ENCODE peak calls at places on chromosomes 5 and 9, in eight cellular contexts. Y is stimulated activated CD4-positive, alpha-beta T cell treated with anti-CD3 and anti-CD28 coated beads, TNF-alpha, amount 100 ng/mL, for 48 hours; P is HCT116; C is HTR-8/SVneo; U is hypothalamus; W is activated naive CD4-positive, alpha-beta T cell; V is heart right ventricle; I is ELF-1. E is an unnamed sample.

GRCh38 chr5:60399507-60399906 is 300.5 kb downstream of the DEPDC1B start:
- DNase-seq in Y (no peak), P (no peak), C (no peak), U (no peak), W (no peak), V (no peak), I (no peak), E (no peak)

GRCh38 chr9:106017198-106017740 is 322.9 kb downstream of the TMEM38B start:
- DNase-seq in Y (no peak), P (no peak), C (no peak), U (no peak), W (no peak), V (no peak), I (no peak), E (no peak)

GRCh38 chr5:131988601-131989000 is 22.9 kb downstream of the ACSL6 start:
- DNase-seq in Y (no peak), P (no peak), C (no peak), U (no peak), W (no peak), V (no peak), I (no peak), E (no peak)

GRCh38 chr5:150544606-150545219 is 36.8 kb downstream of the NDST1 start:
- DNase-seq in Y (peak; percentile 48), P (peak; percentile 57), C (peak; percentile 78), U (peak; percentile 24), W (no peak), V (peak; percentile 78), I (peak; percentile 89), E (peak; percentile 36)

GRCh38 chr5:33167541-33167940 is 273.2 kb upstream of the TARS1 start:
- DNase-seq in Y (no peak), P (no peak), C (no peak), U (no peak), W (no peak), V (no peak), I (no peak), E (no peak)

GRCh38 chr9:131334568-131335105 is 45.1 kb downstream of the PLPP7 start:
- DNase-seq in Y (no peak), P (no peak), C (no peak), U (no peak), W (no peak), V (peak; percentile 74), I (no peak), E (no peak)

GRCh38 chr9:16060457-16061129 is 507.8 kb downstream of the CCDC171 start:
- DNase-seq in Y (no peak), P (no peak), C (no peak), U (no peak), W (no peak), V (no peak), I (no peak), E (no peak)

GRCh38 chr9:136899196-136899595 is 12.9 kb downstream of the TRAF2 start:
- DNase-seq in Y (no peak), P (no peak), C (no peak), U (no peak), W (no peak), V (no peak), I (no peak), E (no peak)

GRCh38 chr9:87109182-87109581 is 161.9 kb upstream of the GAS1 start:
- DNase-seq in Y (no peak), P (no peak), C (no peak), U (no peak), W (no peak), V (no peak), I (no peak), E (no peak)

GRCh38 chr5:61623401-61624069 is 291.5 kb downstream of the ZSWIM6 start:
- DNase-seq in Y (no peak), P (no peak), C (no peak), U (no peak), W (no peak), V (no peak), I (peak; percentile 27), E (no peak)

GRCh38 chr5:154395407-154396106 is 50.2 kb upstream of the SAP30L start:
- DNase-seq in Y (no peak), P (no peak), C (no peak), U (no peak), W (no peak), V (no peak), I (peak; percentile 79), E (no peak)

GRCh38 chr5:131635755-131636479 is 888 bp upstream of the RAPGEF6 start:
- DNase-seq in Y (no peak), P (no peak), C (no peak), U (no peak), W (peak; percentile 40), V (no peak), I (no peak), E (no peak)

GRCh38 chr5:157820593-157821252 is 38.2 kb downstream of the CLINT1 start:
- DNase-seq in Y (no peak), P (peak; percentile 26), C (peak; percentile 15), U (no peak), W (no peak), V (no peak), I (no peak), E (no peak)

GRCh38 chr5:13866792-13867191 is 77.7 kb downstream of the DNAH5 start:
- DNase-seq in Y (no peak), P (no peak), C (peak; percentile 51), U (no peak), W (no peak), V (peak; percentile 21), I (peak; percentile 4), E (no peak)

GRCh38 chr9:20537269-20537668 is 85.0 kb downstream of the MLLT3 start:
- DNase-seq in Y (no peak), P (no peak), C (no peak), U (no peak), W (no peak), V (no peak), I (no peak), E (no peak)

GRCh38 chr5:159359408-159359807 is 29.1 kb upstream of the IL12B start:
- DNase-seq in Y (no peak), P (no peak), C (no peak), U (no peak), W (no peak), V (no peak), I (no peak), E (no peak)

GRCh38 chr9:99361827-99362226 is 139.7 kb downstream of the SEC61B start:
- DNase-seq in Y (no peak), P (no peak), C (no peak), U (no peak), W (no peak), V (no peak), I (no peak), E (no peak)

E was measured in effector CD4-positive, alpha-beta T cell.